ENCODE peak calls at places on chromosomes 7 and 10, in ten cellular contexts. W is endothelial cell; B is posterior vena cava; T is myocyte; G is stimulated activated CD4-positive, alpha-beta T cell treated with anti-CD3 and anti-CD28 coated beads, Interleukin-15, amount 100 ng/mL, for 1 hour; D is LoVo; Y is T-helper 1 cell; L is GM19239; X is left ventricle myocardium inferior; J is iris pigment epithelial cell. V is an unnamed sample.

GRCh38 chr7:55971045-55971444 is 6.7 kb downstream of the NIPSNAP2 start:
- DNase-seq in W (no peak), B (no peak), T (peak; percentile 61), G (no peak), D (no peak), Y (no peak), L (no peak), X (no peak), J (no peak), V (no peak)

GRCh38 chr10:5291501-5292195 is 73.1 kb upstream of the UCN3 start:
- DNase-seq in W (no peak), B (no peak), T (peak; percentile 73), G (no peak), D (peak; percentile 88), Y (no peak), L (no peak), X (peak; percentile 52), J (peak; percentile 95), V (peak; percentile 92)

GRCh38 chr7:26507375-26508068 is 215.9 kb downstream of the SNX10 start:
- DNase-seq in W (no peak), B (no peak), T (no peak), G (no peak), D (no peak), Y (no peak), L (no peak), X (no peak), J (no peak), V (no peak)

GRCh38 chr10:119817991-119818888 is 54.4 kb downstream of the MCMBP start:
- DNase-seq in W (peak; percentile 94), B (peak; percentile 91), T (no peak), G (no peak), D (no peak), Y (no peak), L (no peak), X (peak; percentile 52), J (peak; percentile 60), V (peak; percentile 62)

GRCh38 chr7:43626695-43627094 is 43.8 kb downstream of the STK17A start:
- DNase-seq in W (no peak), B (no peak), T (no peak), G (no peak), D (no peak), Y (no peak), L (no peak), X (no peak), J (no peak), V (no peak)

GRCh38 chr7:90552521-90552920 is 43.6 kb upstream of the CDK14 start:
- DNase-seq in W (no peak), B (no peak), T (peak; percentile 23), G (no peak), D (no peak), Y (no peak), L (no peak), X (no peak), J (peak; percentile 31), V (peak; percentile 45)

GRCh38 chr7:16268821-16269768 is 152.2 kb downstream of the CRPPA start:
- DNase-seq in W (no peak), B (no peak), T (peak; percentile 88), G (no peak), D (peak; percentile 22), Y (no peak), L (no peak), X (no peak), J (peak; percentile 97), V (peak; percentile 76)

GRCh38 chr10:103396789-103397087 is 312 bp downstream of the PDCD11 start:
- DNase-seq in W (no peak), B (no peak), T (no peak), G (no peak), D (no peak), Y (no peak), L (no peak), X (no peak), J (no peak), V (no peak)

GRCh38 chr7:78296036-78296435 is 497.5 kb downstream of the PHTF2 start:
- DNase-seq in W (no peak), B (no peak), T (no peak), G (no peak), D (no peak), Y (no peak), L (no peak), X (no peak), J (no peak), V (no peak)

GRCh38 chr10:3781458-3782098 is 3.4 kb downstream of the KLF6 start:
- DNase-seq in W (peak; percentile 52), B (peak; percentile 88), T (peak; percentile 72), G (no peak), D (no peak), Y (no peak), L (no peak), X (peak; percentile 54), J (peak; percentile 72), V (peak; percentile 52)

GRCh38 chr7:155602750-155603149 is 41.7 kb upstream of the RBM33 start:
- DNase-seq in W (no peak), B (no peak), T (no peak), G (no peak), D (no peak), Y (no peak), L (no peak), X (no peak), J (no peak), V (no peak)

GRCh38 chr7:31695856-31696255 is 8.8 kb downstream of the PPP1R17 start:
- DNase-seq in W (no peak), B (no peak), T (no peak), G (no peak), D (no peak), Y (no peak), L (no peak), X (no peak), J (no peak), V (peak; percentile 4)

GRCh38 chr10:118300266-118300665 is 41.9 kb downstream of the FAM204A start:
- DNase-seq in W (no peak), B (no peak), T (no peak), G (no peak), D (no peak), Y (no peak), L (no peak), X (no peak), J (no peak), V (no peak)

GRCh38 chr7:100247152-100247757 is 27.5 kb downstream of the PVRIG start:
- DNase-seq in W (peak; percentile 27), B (no peak), T (peak; percentile 96), G (no peak), D (peak; percentile 92), Y (no peak), L (no peak), X (no peak), J (peak; percentile 89), V (peak; percentile 55)

GRCh38 chr7:26476271-26476670 is 184.6 kb downstream of the SNX10 start:
- DNase-seq in W (no peak), B (no peak), T (no peak), G (no peak), D (no peak), Y (no peak), L (no peak), X (no peak), J (no peak), V (no peak)

GRCh38 chr7:66099232-66099550 is 15.5 kb upstream of the CRCP start:
- DNase-seq in W (no peak), B (no peak), T (no peak), G (no peak), D (no peak), Y (no peak), L (no peak), X (no peak), J (no peak), V (peak; percentile 44)

GRCh38 chr7:66413379-66414114 is 208.4 kb downstream of the TPST1 start:
- DNase-seq in W (peak; percentile 81), B (peak; percentile 96), T (no peak), G (peak; percentile 58), D (peak; percentile 47), Y (peak; percentile 70), L (peak; percentile 81), X (peak; percentile 80), J (peak; percentile 81), V (peak; percentile 78)

GRCh38 chr10:75191821-75192568 is 18.6 kb upstream of the VDAC2 start:
- DNase-seq in W (no peak), B (peak; percentile 86), T (peak; percentile 64), G (no peak), D (peak; percentile 80), Y (no peak), L (no peak), X (peak; percentile 52), J (peak; percentile 96), V (peak; percentile 96)

GRCh38 chr10:1390200-1390599 is 334.0 kb downstream of the WDR37 start:
- DNase-seq in W (no peak), B (no peak), T (no peak), G (no peak), D (no peak), Y (no peak), L (no peak), X (no peak), J (no peak), V (no peak)

GRCh38 chr10:10798021-10798420 is 219.7 kb upstream of the CELF2 start:
- DNase-seq in W (no peak), B (no peak), T (no peak), G (no peak), D (no peak), Y (no peak), L (no peak), X (no peak), J (no peak), V (no peak)

GRCh38 chr7:42605800-42606199 is 306.1 kb downstream of the C7orf25 start:
- DNase-seq in W (no peak), B (no peak), T (no peak), G (no peak), D (no peak), Y (no peak), L (no peak), X (no peak), J (peak; percentile 59), V (peak; percentile 44)

GRCh38 chr7:25288536-25289283 is 60.4 kb upstream of the NPVF start:
- DNase-seq in W (no peak), B (no peak), T (peak; percentile 24), G (no peak), D (no peak), Y (no peak), L (no peak), X (no peak), J (no peak), V (no peak)

GRCh38 chr7:24406053-24406561 is 122.1 kb downstream of the NPY start:
- DNase-seq in W (no peak), B (no peak), T (peak; percentile 28), G (no peak), D (no peak), Y (no peak), L (no peak), X (no peak), J (no peak), V (peak; percentile 14)

GRCh38 chr10:69643779-69644657 is 14.0 kb downstream of the FAM241B start:
- DNase-seq in W (no peak), B (peak; percentile 72), T (no peak), G (no peak), D (no peak), Y (no peak), L (no peak), X (no peak), J (no peak), V (no peak)

V was measured in fibroblast of mammary gland.